ENCODE peak calls at places on chromosomes 5 and 9, in six cellular contexts. E is endothelial cell of umbilical vein, L is brain microvascular endothelial cell, Q is kidney epithelial cell, G is prostate gland, H is PC-9. B is an unnamed sample.

GRCh38 chr9:74107692-74108091 is 389.4 kb upstream of the RORB start:
- DNase-seq in E (no peak), L (no peak), Q (no peak), G (no peak), H (no peak), B (no peak)

GRCh38 chr9:128690684-128691034 is 1.6 kb downstream of the SET start:
- DNase-seq in E (no peak), L (no peak), Q (no peak), G (no peak), H (no peak), B (no peak)

GRCh38 chr5:95712347-95712958 is 18.7 kb upstream of the RHOBTB3 start:
- DNase-seq in E (peak; percentile 49), L (peak; percentile 78), Q (peak; percentile 97), G (no peak), H (peak; percentile 99), B (no peak)

GRCh38 chr5:33743089-33743488 is 148.7 kb downstream of the ADAMTS12 start:
- DNase-seq in E (no peak), L (no peak), Q (no peak), G (no peak), H (no peak), B (no peak)

GRCh38 chr9:32956606-32957005 is 44.8 kb downstream of the APTX start:
- DNase-seq in E (no peak), L (no peak), Q (no peak), G (no peak), H (no peak), B (no peak)

GRCh38 chr9:95611354-95611753 is 94.6 kb upstream of the PTCH1 start:
- DNase-seq in E (no peak), L (no peak), Q (no peak), G (no peak), H (no peak), B (no peak)

GRCh38 chr9:26324787-26325186 is 567.8 kb downstream of the CAAP1 start:
- DNase-seq in E (no peak), L (no peak), Q (no peak), G (no peak), H (no peak), B (no peak)

GRCh38 chr9:134585021-134585561 is 56.5 kb upstream of the COL5A1 start:
- DNase-seq in E (no peak), L (no peak), Q (no peak), G (no peak), H (no peak), B (no peak)

GRCh38 chr5:146633273-146633672 is 117.3 kb upstream of the GPR151 start:
- DNase-seq in E (no peak), L (no peak), Q (no peak), G (no peak), H (no peak), B (no peak)

GRCh38 chr5:150210644-150211043 is 20.8 kb downstream of the SLC6A7 start:
- DNase-seq in E (no peak), L (no peak), Q (no peak), G (no peak), H (no peak), B (no peak)

GRCh38 chr5:176545737-176546509 is 3.2 kb upstream of the CDHR2 start:
- DNase-seq in E (no peak), L (no peak), Q (no peak), G (no peak), H (peak; percentile 67), B (no peak)

GRCh38 chr9:13279284-13280162 is at the start of gene MPDZ:
- DNase-seq in E (peak; percentile 81), L (peak; percentile 77), Q (no peak), G (peak; percentile 47), H (no peak), B (no peak)

GRCh38 chr9:119284587-119285337 is 84.5 kb downstream of the BRINP1 start:
- DNase-seq in E (no peak), L (no peak), Q (no peak), G (peak; percentile 24), H (no peak), B (no peak)

GRCh38 chr5:65103674-65104035 is 334.9 kb downstream of the CWC27 start:
- DNase-seq in E (no peak), L (no peak), Q (no peak), G (no peak), H (no peak), B (no peak)

GRCh38 chr9:84669293-84670105 is at the start of gene NTRK2:
- DNase-seq in E (peak; percentile 23), L (peak; percentile 9), Q (no peak), G (no peak), H (no peak), B (no peak)

GRCh38 chr5:138661991-138662434 is 86.8 kb upstream of the HSPA9 start:
- DNase-seq in E (no peak), L (no peak), Q (no peak), G (no peak), H (no peak), B (no peak)

GRCh38 chr9:136118367-136119258 is at the start of gene TMEM250:
- DNase-seq in E (peak; percentile 98), L (peak; percentile 88), Q (peak; percentile 70), G (peak; percentile 92), H (peak; percentile 84), B (peak; percentile 82)

GRCh38 chr5:139744471-139745120 is 51.0 kb upstream of the PSD2 start:
- DNase-seq in E (no peak), L (no peak), Q (no peak), G (no peak), H (no peak), B (no peak)

GRCh38 chr9:8804618-8805017 is 1005.0 kb upstream of the DMAC1 start:
- DNase-seq in E (no peak), L (no peak), Q (no peak), G (no peak), H (no peak), B (no peak)

GRCh38 chr9:128552744-128553221 is 396 bp downstream of the SPTAN1 start:
- DNase-seq in E (peak; percentile 43), L (no peak), Q (no peak), G (peak; percentile 28), H (no peak), B (no peak)

GRCh38 chr9:3296536-3296935 is 229.3 kb downstream of the RFX3 start:
- DNase-seq in E (no peak), L (no peak), Q (no peak), G (no peak), H (no peak), B (no peak)

GRCh38 chr9:18788256-18788655 is 244.8 kb downstream of the SAXO1 start:
- DNase-seq in E (no peak), L (no peak), Q (no peak), G (no peak), H (no peak), B (no peak)

GRCh38 chr5:33105521-33105941 is 335.2 kb upstream of the TARS1 start:
- DNase-seq in E (peak; percentile 39), L (peak; percentile 65), Q (no peak), G (no peak), H (no peak), B (no peak)

GRCh38 chr5:168039485-168040005 is 251.9 kb upstream of the WWC1 start:
- DNase-seq in E (no peak), L (no peak), Q (no peak), G (no peak), H (no peak), B (no peak)

GRCh38 chr5:66361070-66361469 is 217.0 kb downstream of the SREK1 start:
- DNase-seq in E (no peak), L (no peak), Q (no peak), G (no peak), H (no peak), B (no peak)

GRCh38 chr9:84668204-84669007 is 1.1 kb upstream of the NTRK2 start:
- DNase-seq in E (peak; percentile 52), L (peak; percentile 29), Q (peak; percentile 29), G (no peak), H (no peak), B (no peak)

GRCh38 chr9:111271481-111272080 is 58.4 kb downstream of the OR2K2 start:
- DNase-seq in E (no peak), L (no peak), Q (no peak), G (no peak), H (no peak), B (no peak)

GRCh38 chr5:56273376-56274005 is 40.4 kb upstream of the ANKRD55 start:
- DNase-seq in E (peak; percentile 53), L (no peak), Q (no peak), G (no peak), H (no peak), B (no peak)

GRCh38 chr5:73299665-73300435 is 126.9 kb downstream of the TMEM174 start:
- DNase-seq in E (no peak), L (no peak), Q (no peak), G (no peak), H (no peak), B (no peak)

DNA sequence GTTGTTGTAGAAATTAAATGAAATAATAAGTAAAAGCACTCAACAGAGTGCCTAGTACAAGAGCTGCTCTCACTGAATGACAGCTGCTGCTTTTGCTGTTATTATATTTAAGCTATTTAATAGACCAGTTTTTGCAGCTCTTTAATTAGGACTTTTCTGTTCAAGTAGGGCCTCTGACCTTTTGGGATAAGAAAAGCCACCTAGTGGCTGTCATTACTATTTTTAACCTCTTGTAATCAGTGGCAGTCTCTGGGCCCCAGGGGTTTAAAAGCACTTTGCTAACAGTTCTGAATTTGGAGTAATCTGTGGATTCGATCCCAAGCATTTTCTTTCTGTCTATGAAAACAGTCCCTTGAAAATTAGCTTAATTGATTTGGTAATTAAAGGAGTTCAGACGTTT is 121.1 kb downstream of the NUDT12 start:
- DNase-seq in E (no peak), L (no peak), Q (no peak), G (no peak), H (no peak), B (no peak)
- TF ChIP-seq CTCF in E (no peak), L (peak; percentile 37), Q (no peak), G (no peak), H (peak; percentile 46), B (peak; percentile 20)

DNA sequence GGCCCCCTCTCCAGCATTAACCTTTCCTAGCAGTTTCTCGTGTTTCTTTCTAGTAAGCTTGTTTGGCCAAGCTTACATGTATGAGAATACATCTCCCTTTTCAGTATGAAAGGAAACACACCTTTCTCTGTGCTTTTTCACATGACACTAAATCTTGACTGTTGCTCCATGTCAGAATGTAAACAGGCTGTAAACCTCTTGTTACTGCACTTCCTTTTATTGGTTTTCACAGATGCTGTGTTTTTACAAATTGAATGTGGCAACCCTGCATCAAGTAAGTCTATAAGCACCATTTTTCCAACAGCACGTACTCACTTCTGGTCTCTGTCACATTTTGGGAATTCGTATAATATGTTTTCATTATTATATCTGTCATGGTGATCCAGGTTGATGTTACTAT is 2.2 kb upstream of the CANX start:
- DNase-seq in E (no peak), L (no peak), Q (no peak), G (no peak), H (no peak), B (no peak)
- H3K4me3 ChIP-seq in E (no peak overlapping the region), L (no peak overlapping the region), Q (no peak overlapping the region), G (no peak overlapping the region), H (no peak overlapping the region), B (no peak overlapping the region)

DNA sequence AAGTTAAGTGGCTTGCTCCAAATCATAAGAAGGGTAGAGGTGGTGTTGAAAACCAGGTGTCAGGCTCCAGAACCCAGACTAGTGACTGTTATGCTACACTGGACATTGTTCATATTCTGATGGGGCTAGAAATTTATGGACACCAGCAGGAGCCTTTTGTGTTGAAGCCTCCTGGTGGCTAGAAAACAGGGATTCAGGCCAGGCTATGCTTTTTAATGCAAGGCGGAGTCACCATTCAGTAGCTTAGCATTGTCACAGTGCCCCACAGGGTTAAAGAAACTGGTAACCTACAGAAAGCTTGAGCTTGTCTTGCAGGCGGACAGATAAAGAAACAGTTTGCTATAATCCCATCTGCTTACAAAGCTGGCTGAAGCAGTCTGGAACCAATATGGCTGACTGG is 23.0 kb upstream of the GOLM1 start:
- DNase-seq in E (no peak), L (no peak), Q (no peak), G (no peak), H (peak; percentile 32), B (no peak)
- TF ChIP-seq CTCF in E (no peak), L (peak; percentile 47), Q (no peak), G (no peak), H (no peak), B (no peak)

GRCh38 chr9:100134731-100135130 is 35.7 kb downstream of the INVS start:
- DNase-seq in E (no peak), L (no peak), Q (no peak), G (no peak), H (no peak), B (no peak)
- H3K4me3 ChIP-seq in E (no peak overlapping the region), L (no peak overlapping the region), Q (no peak overlapping the region), G (no peak overlapping the region), H (no peak overlapping the region), B (no peak overlapping the region)